ENCODE peak calls at places on chromosomes 12 and 14, in five cellular contexts. Y, P, R, E and N are unnamed samples.

GRCh38 chr12:100718212-100718611 is 76.4 kb upstream of the ANO4 start:
- DNase-seq in R (no peak), E (no peak), P (no peak), Y (no peak), N (no peak)

GRCh38 chr14:100297320-100298300 is 8.6 kb downstream of the SLC25A29 start:
- DNase-seq in R (peak; percentile 35), Y (peak; percentile 89), P (no peak), E (peak; percentile 30), N (no peak)

GRCh38 chr14:68337279-68337678 is 455.6 kb downstream of the ZFP36L1 start:
- DNase-seq in P (no peak), R (no peak), E (no peak), Y (no peak), N (no peak)

GRCh38 chr14:72736791-72737559 is 156.9 kb downstream of the DPF3 start:
- DNase-seq in E (peak; percentile 68), R (no peak), P (no peak), Y (no peak), N (no peak)

GRCh38 chr12:89525002-89525823 is 617 bp upstream of the GALNT4 start:
- DNase-seq in E (peak; percentile 73), R (no peak), P (peak; percentile 17), Y (peak; percentile 51), N (peak; percentile 61)

GRCh38 chr14:88516742-88517418 is 37.9 kb downstream of the PTPN21 start:
- DNase-seq in E (no peak), Y (no peak), P (peak; percentile 52), R (no peak), N (no peak)

GRCh38 chr14:59371762-59372161 is 93.4 kb downstream of the GPR135 start:
- DNase-seq in Y (no peak), R (no peak), E (no peak), P (no peak), N (peak; percentile 12)

GRCh38 chr14:39267592-39268112 is 33.9 kb downstream of the MIA2 start:
- DNase-seq in P (peak; percentile 45), R (no peak), E (no peak), Y (peak; percentile 11), N (no peak)

GRCh38 chr14:60064491-60065072 is 27.1 kb upstream of the PCNX4 start:
- DNase-seq in P (peak; percentile 9), E (peak; percentile 20), Y (no peak), R (peak; percentile 15), N (peak; percentile 9)

GRCh38 chr12:103729499-103729898 is 111.5 kb downstream of the NT5DC3 start:
- DNase-seq in R (no peak), P (no peak), Y (no peak), E (no peak), N (no peak)

GRCh38 chr14:105422695-105423487 is 3.3 kb downstream of the MTA1 start:
- DNase-seq in E (peak; percentile 90), P (no peak), Y (no peak), R (no peak), N (no peak)

GRCh38 chr12:92927436-92928116 is 1.5 kb downstream of the EEA1 start:
- DNase-seq in E (no peak), R (no peak), P (peak; percentile 63), Y (no peak), N (peak; percentile 19)

GRCh38 chr12:19804737-19805136 is 365.4 kb downstream of the AEBP2 start:
- DNase-seq in R (no peak), P (no peak), Y (no peak), E (no peak), N (no peak)

DNA sequence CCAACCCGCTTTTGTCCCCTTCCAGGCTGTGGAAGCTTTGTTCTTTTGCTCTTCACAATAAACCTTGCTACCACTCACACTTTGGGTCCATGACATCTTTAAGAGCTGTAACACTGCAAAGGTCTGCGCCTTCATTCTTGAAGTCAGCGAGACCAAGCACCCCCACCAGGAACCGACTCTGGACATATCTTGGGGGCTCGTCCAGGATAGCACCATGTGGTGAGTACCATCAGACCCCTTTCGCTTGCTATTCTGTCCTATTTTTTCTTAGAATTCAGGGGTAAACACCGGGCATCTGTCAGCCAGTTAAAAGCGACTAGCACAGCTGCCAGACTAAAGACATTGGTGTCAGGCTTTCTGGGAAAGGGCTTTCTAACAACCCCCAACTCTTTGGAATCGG is 137.6 kb upstream of the PPFIA2 start:
- DNase-seq in E (no peak), Y (no peak), R (no peak), P (no peak), N (no peak)
- TF ChIP-seq GABPA in E (no peak), Y (no peak), R (no peak), P (no peak), N (no peak)

DNA sequence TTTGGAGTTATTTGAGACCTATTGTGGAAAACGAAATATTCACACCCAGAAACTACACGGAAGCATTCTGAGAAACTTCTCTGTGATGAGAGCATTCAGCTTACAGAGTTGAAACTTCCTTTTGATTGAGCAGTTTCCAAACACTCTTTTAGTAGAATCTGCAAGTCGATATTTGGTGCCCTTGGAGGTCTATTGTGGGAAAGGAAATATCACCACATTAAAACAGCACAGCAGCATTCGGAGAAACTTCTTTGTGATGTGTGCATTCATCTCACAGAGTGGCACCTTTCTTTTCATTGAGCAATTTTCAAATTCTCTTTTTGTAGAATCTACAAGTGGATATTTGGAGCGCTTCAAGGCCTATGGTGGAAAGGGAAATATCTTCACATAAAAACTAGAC is 595.7 kb upstream of the ALG10B start:
- DNase-seq in R (no peak), P (no peak), E (no peak), Y (no peak), N (no peak)
- TF ChIP-seq REST in R (no peak), P (no peak), E (no peak), Y (no peak), N (no peak)

GRCh38 chr14:65070710-65071033 is 31.6 kb downstream of the MAX start:
- DNase-seq in P (no peak), E (peak; percentile 64), Y (no peak), R (no peak), N (no peak)

GRCh38 chr14:65072256-65072655 is 30.1 kb downstream of the MAX start:
- DNase-seq in Y (peak; percentile 51), P (no peak), R (no peak), E (no peak), N (no peak)

GRCh38 chr14:65071544-65071943 is 30.8 kb downstream of the MAX start:
- DNase-seq in E (no peak), Y (no peak), P (no peak), R (no peak), N (no peak)

GRCh38 chr14:65072937-65073336 is 29.4 kb downstream of the MAX start:
- DNase-seq in Y (no peak), P (no peak), R (no peak), E (no peak), N (peak; percentile 69)

GRCh38 chr14:65069874-65070709 is 32.2 kb downstream of the MAX start:
- DNase-seq in P (no peak), E (no peak), Y (no peak), R (no peak), N (no peak)
- TF ChIP-seq GABPA in P (no peak), E (no peak), Y (no peak), R (no peak), N (no peak)

GRCh38 chr12:52193991-52194390 is 2.2 kb upstream of the KRT80 start:
- DNase-seq in E (no peak), P (no peak), Y (peak; percentile 14), R (no peak), N (no peak)

GRCh38 chr12:52195065-52195730 is 3.4 kb upstream of the KRT80 start:
- DNase-seq in Y (peak; percentile 56), E (no peak), P (no peak), R (no peak), N (peak; percentile 26)

GRCh38 chr12:52190860-52191729 is 719 bp downstream of the KRT80 start:
- DNase-seq in P (no peak), E (no peak), Y (no peak), R (no peak), N (no peak)

GRCh38 chr12:52189376-52190174 is 2.2 kb downstream of the KRT80 start:
- DNase-seq in R (no peak), Y (peak; percentile 38), E (no peak), P (no peak), N (no peak)

GRCh38 chr12:52191841-52192791 is at the start of gene KRT80:
- DNase-seq in Y (peak; percentile 80), R (no peak), P (peak; percentile 86), E (peak; percentile 85), N (no peak)
- TF ChIP-seq REST in Y (no peak), R (no peak), P (no peak), E (peak; percentile 43), N (no peak)